ENCODE peak calls at places on chromosomes 6 and 20, in seven cellular contexts. P, F, Y, M, T, J and Q are unnamed samples.

GRCh38 chr6:34572585-34572984 is 16.5 kb upstream of the SPDEF start:
- DNase-seq in P (no peak), F (no peak), Y (no peak), M (no peak), T (no peak), J (no peak), Q (no peak)

GRCh38 chr6:142819603-142820335 is 125.2 kb downstream of the HIVEP2 start:
- DNase-seq in P (peak), F (peak), Y (no peak), M (no peak), T (no peak), J (no peak), Q (no peak)

GRCh38 chr6:36851149-36851614 is 11.9 kb upstream of the CPNE5 start:
- DNase-seq in P (peak), F (peak), Y (peak), M (peak), T (no peak), J (peak), Q (no peak)

GRCh38 chr6:27617700-27618689 is 145.1 kb upstream of the ZNF184 start:
- DNase-seq in P (peak), F (peak), Y (peak), M (no peak), T (no peak), J (no peak), Q (no peak)

GRCh38 chr6:156617376-156617775 is 159.8 kb upstream of the ARID1B start:
- DNase-seq in P (no peak), F (peak), Y (no peak), M (no peak), T (no peak), J (peak), Q (no peak)

GRCh38 chr6:141077355-141078333 is 1055.1 kb upstream of the GJE1 start:
- DNase-seq in P (peak), F (peak), Y (no peak), M (no peak), T (no peak), J (no peak), Q (peak)

GRCh38 chr6:48664850-48665249 is 553.9 kb upstream of the PTCHD4 start:
- DNase-seq in P (no peak), F (peak), Y (peak), M (no peak), T (no peak), J (no peak), Q (no peak)

GRCh38 chr6:45619994-45620471 is 242.3 kb upstream of the SUPT3H start:
- DNase-seq in P (peak), F (peak), Y (no peak), M (no peak), T (no peak), J (no peak), Q (no peak)

GRCh38 chr6:35962779-35963570 is 42.1 kb upstream of the SRPK1 start:
- DNase-seq in P (no peak), F (no peak), Y (no peak), M (no peak), T (no peak), J (no peak), Q (no peak)

GRCh38 chr6:46895930-46896329 is 25.8 kb downstream of the ADGRF5 start:
- DNase-seq in P (no peak), F (no peak), Y (no peak), M (no peak), T (no peak), J (no peak), Q (no peak)

GRCh38 chr6:69791065-69791471 is 5.7 kb downstream of the LMBRD1 start:
- DNase-seq in P (no peak), F (no peak), Y (peak), M (no peak), T (no peak), J (no peak), Q (no peak)

GRCh38 chr20:31573555-31574295 is 31.4 kb upstream of the ID1 start:
- DNase-seq in P (no peak), F (no peak), Y (no peak), M (no peak), T (no peak), J (peak), Q (no peak)